ENCODE peak calls at places on chromosomes 11 and 22, in five cellular contexts. X is AG04450, W is heart left ventricle, F is AG09319, I is pancreas. E is an unnamed sample.

GRCh38 chr22:20968281-20968977 is 1.4 kb downstream of the AIFM3 start:
- DNase-seq in X (no peak), W (no peak), F (no peak), I (no peak), E (no peak)

GRCh38 chr22:38745676-38746460 is 9.9 kb downstream of the SUN2 start:
- DNase-seq in X (no peak), W (no peak), F (no peak), I (no peak), E (no peak)

GRCh38 chr11:105609341-105609781 is 512 bp upstream of the GRIA4 start:
- DNase-seq in X (no peak), W (no peak), F (no peak), I (no peak), E (no peak)

GRCh38 chr22:48765595-48765994 is 1062.1 kb downstream of the BRD1 start:
- DNase-seq in X (no peak), W (peak; percentile 1), F (no peak), I (no peak), E (no peak)

GRCh38 chr11:1445741-1446445 is 40.7 kb downstream of the MOB2 start:
- DNase-seq in X (no peak), W (no peak), F (no peak), I (no peak), E (no peak)

GRCh38 chr22:31445642-31446041 is 44.0 kb downstream of the EIF4ENIF1 start:
- DNase-seq in X (no peak), W (no peak), F (no peak), I (no peak), E (no peak)

GRCh38 chr11:131897247-131897646 is 526.8 kb downstream of the NTM start:
- DNase-seq in X (no peak), W (no peak), F (no peak), I (no peak), E (no peak)

GRCh38 chr22:38841211-38841610 is 2.6 kb downstream of the NPTXR start:
- DNase-seq in X (no peak), W (no peak), F (no peak), I (peak; percentile 74), E (no peak)

GRCh38 chr11:76857776-76858461 is 2.8 kb upstream of the ACER3 start:
- DNase-seq in X (no peak), W (no peak), F (no peak), I (no peak), E (no peak)

GRCh38 chr11:112318193-112318592 is 57.5 kb upstream of the PLET1 start:
- DNase-seq in X (peak; percentile 78), W (no peak), F (peak; percentile 70), I (no peak), E (peak; percentile 95)

GRCh38 chr11:12755510-12755909 is 81.3 kb downstream of the TEAD1 start:
- DNase-seq in X (no peak), W (no peak), F (no peak), I (no peak), E (no peak)

GRCh38 chr22:47202819-47203553 is 440.5 kb downstream of the TBC1D22A start:
- DNase-seq in X (no peak), W (no peak), F (no peak), I (no peak), E (no peak)

GRCh38 chr11:119371778-119372182 is 9.7 kb downstream of the USP2 start:
- DNase-seq in X (no peak), W (no peak), F (no peak), I (no peak), E (no peak)

GRCh38 chr11:74212533-74212932 is 41.4 kb downstream of the PPME1 start:
- DNase-seq in X (no peak), W (no peak), F (no peak), I (no peak), E (no peak)

GRCh38 chr11:8287297-8288070 is 23.8 kb upstream of the LMO1 start:
- DNase-seq in X (no peak), W (no peak), F (no peak), I (no peak), E (no peak)

GRCh38 chr11:119085523-119085878 is 820 bp downstream of the HMBS start:
- DNase-seq in X (no peak), W (no peak), F (no peak), I (no peak), E (no peak)

GRCh38 chr22:43742551-43742950 is 69.6 kb downstream of the EFCAB6 start:
- DNase-seq in X (no peak), W (no peak), F (no peak), I (no peak), E (no peak)

GRCh38 chr22:44353063-44353440 is 40.3 kb upstream of the SHISAL1 start:
- DNase-seq in X (no peak), W (no peak), F (no peak), I (no peak), E (no peak)

GRCh38 chr11:131770801-131771200 is 400.4 kb downstream of the NTM start:
- DNase-seq in X (no peak), W (no peak), F (no peak), I (no peak), E (no peak)

GRCh38 chr22:21446827-21447690 is 20.1 kb upstream of the TMEM191C start:
- DNase-seq in X (no peak), W (no peak), F (no peak), I (peak; percentile 7), E (no peak)

GRCh38 chr11:8873966-8874365 is 37.0 kb upstream of the AKIP1 start:
- DNase-seq in X (no peak), W (no peak), F (no peak), I (no peak), E (no peak)

GRCh38 chr22:38086001-38086845 is 2.2 kb upstream of the SLC16A8 start:
- DNase-seq in X (no peak), W (no peak), F (no peak), I (no peak), E (no peak)

GRCh38 chr11:88604255-88604654 is 266.7 kb upstream of the CTSC start:
- DNase-seq in X (peak; percentile 36), W (no peak), F (peak; percentile 5), I (no peak), E (no peak)

GRCh38 chr11:955154-956049 is 29.7 kb downstream of the AP2A2 start:
- DNase-seq in X (no peak), W (no peak), F (no peak), I (no peak), E (no peak)

GRCh38 chr11:119571311-119571710 is 148.3 kb upstream of the THY1 start:
- DNase-seq in X (no peak), W (no peak), F (no peak), I (no peak), E (no peak)

GRCh38 chr22:20571531-20572007 is 64.2 kb downstream of the MED15 start:
- DNase-seq in X (no peak), W (no peak), F (no peak), I (no peak), E (no peak)

GRCh38 chr11:60348116-60348515 is 21.1 kb downstream of the MS4A6E start:
- DNase-seq in X (no peak), W (no peak), F (no peak), I (no peak), E (no peak)

GRCh38 chr11:120969993-120970392 is 53.9 kb upstream of the TBCEL start:
- DNase-seq in X (no peak), W (no peak), F (no peak), I (no peak), E (no peak)

DNA sequence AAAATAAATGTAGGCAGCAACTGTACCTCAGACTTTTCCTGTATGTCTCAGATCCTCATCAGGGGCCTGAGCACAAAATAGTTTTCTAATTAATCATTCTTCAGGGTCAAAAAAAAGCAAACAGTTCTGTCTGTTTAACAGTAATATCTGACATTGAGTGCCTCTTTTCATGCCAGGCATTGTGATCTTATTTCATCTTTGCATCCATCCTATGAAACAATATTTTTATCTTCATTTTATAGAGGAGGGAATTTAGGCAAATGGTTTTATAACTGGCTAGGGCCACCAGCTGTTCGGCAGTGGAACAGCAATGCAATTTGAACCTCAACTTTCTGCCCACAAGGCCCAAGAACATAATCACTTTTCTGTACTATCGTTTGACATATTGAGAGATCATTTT is 145.6 kb downstream of the WNT7B start:
- DNase-seq in X (no peak), W (no peak), F (no peak), I (no peak), E (peak; percentile 13)
- TF ChIP-seq CTCF in X (peak; percentile 59), W (peak; percentile 39), F (peak; percentile 61), I (no peak), E (peak; percentile 64)

DNA sequence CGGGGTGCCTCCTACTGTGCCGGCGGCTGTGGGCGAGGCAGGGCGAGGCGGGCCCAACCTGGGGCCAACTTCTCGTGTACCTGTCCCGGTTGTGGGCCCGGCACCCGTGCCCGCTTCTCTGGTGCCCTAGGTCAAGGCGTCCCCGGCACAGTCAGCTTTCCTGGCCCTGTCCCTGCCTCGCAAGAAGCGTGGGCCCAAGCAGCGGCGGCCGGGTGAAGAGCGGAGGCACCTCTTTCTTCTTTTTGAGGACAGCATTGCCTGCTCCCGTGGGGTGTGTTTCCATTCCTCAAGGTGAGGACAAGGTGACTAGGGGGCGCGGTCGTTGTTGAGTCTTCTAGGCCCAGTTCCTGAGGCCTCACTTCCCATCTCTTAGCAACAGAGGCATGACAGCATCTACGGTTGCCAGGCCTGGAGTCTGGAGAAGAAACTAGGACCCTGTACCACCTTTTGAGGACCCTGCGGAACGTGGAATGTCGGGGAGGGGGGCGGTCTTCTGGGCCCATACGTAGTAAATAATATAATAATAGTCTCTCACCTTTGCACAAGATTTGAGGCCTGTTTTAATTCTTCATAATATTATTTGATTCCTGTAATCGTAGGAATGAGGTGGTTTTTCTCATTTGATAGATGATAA is 418 bp downstream of the ACO2 start:
- DNase-seq in X (no peak), W (peak; percentile 44), F (no peak), I (no peak), E (no peak)
- TF ChIP-seq CTCF in X (no peak), W (no peak), F (no peak), I (no peak), E (peak; percentile 14)

DNA sequence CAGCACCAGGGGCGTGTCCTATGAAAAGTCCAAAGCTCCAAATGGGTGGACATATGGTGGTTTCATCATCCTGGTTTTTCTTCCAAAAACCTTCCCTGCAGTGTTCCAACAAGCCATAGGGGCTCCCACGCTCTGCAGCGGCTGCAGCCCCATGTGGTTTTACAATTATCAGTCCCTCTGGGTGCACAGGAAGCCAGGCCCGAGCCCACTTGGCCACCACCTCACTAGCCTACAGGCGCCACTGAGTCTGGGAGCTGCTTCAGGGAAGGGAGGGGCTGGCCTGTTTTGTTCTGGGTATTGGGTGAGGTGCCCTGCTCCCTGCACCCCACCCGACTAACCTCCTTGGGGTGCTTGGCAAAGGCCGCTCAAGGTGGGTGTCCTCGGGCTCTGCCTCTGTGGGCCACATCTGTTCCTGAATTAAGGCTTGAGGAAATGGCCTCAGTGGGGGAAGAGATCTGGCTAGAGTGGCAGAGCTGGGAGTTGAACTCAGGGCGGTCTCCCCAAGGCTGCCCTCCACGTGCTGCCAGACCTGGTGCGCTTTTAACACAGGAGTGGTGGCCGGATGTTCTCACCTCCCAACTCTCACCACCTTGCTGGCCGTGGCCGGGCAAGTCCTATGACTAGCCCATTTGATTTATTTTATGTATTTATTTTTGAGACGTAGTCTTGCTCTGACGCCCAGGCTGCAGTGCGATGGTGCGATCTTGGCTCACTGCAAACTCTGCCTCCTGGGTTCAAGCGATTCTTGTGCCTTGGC is 5.3 kb upstream of the CDC42BPG start:
- DNase-seq in X (no peak), W (peak; percentile 78), F (no peak), I (no peak), E (no peak)
- TF ChIP-seq CTCF in X (peak; percentile 27), W (peak; percentile 44), F (peak; percentile 21), I (no peak), E (peak; percentile 39)

DNA sequence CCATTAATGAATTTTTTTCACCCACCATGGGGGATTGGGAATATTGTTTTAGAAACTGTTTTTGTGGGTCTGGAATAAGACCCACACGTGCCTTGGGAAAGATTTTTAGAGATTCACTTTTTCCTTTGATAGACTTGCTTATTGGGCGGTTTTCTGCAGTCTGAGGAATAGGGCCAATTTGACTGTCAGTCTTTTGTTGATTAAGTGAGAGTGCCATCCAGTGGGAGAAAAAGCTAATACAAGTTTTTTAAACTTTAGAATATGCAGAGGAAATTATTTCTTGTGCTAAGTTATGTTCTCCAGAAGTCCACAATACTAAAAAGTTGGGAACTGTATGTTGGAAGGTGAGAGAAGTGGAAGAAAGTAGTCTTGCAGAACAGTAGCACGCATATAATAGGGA is 56.1 kb downstream of the PRMT3 start:
- DNase-seq in X (no peak), W (no peak), F (no peak), I (no peak), E (peak; percentile 42)
- TF ChIP-seq CTCF in X (peak; percentile 51), W (peak; percentile 34), F (peak; percentile 32), I (no peak), E (peak; percentile 68)

E was measured in HFFc6.